ENCODE peak calls at places on chromosomes 1 and 21, in ten cellular contexts. M is kidney tubule cell; Y is iris pigment epithelial cell; H is stimulated activated CD8-positive, alpha-beta memory T cell treated with anti-CD3 and anti-CD28 coated beads, Interleukin-15, amount 100 ng/mL, for 4 hours; L is NCI-H1417 treated with DMSO at 0.1 percent for 48 hours; G is hypothalamus; R is fibroblast of the aortic adventitia; D is fibroblast of pulmonary artery; P is GM10248; N is lung. U is an unnamed sample.

GRCh38 chr1:29698033-29698432 is 461.7 kb downstream of the PTPRU start:
- DNase-seq in M (peak), N (no peak), G (no peak), D (peak), P (no peak), R (peak), Y (peak), L (no peak), H (no peak), U (peak)

GRCh38 chr1:18893120-18893519 is 9.2 kb downstream of the ALDH4A1 start:
- DNase-seq in R (no peak), P (no peak), D (no peak), G (no peak), M (no peak), Y (peak), H (no peak), N (no peak), L (no peak), U (no peak)

GRCh38 chr1:46606255-46606965 is 2.3 kb upstream of the MKNK1 start:
- DNase-seq in H (no peak), G (no peak), P (no peak), M (peak), R (no peak), L (no peak), Y (no peak), N (no peak), D (no peak), U (no peak)

GRCh38 chr1:9589144-9589718 is 520 bp downstream of the TMEM201 start:
- DNase-seq in N (peak), R (peak), M (peak), Y (peak), H (no peak), L (no peak), G (no peak), D (peak), P (no peak), U (peak)

GRCh38 chr1:151210830-151211229 is 12.5 kb downstream of the PIP5K1A start:
- DNase-seq in M (peak), H (no peak), L (no peak), R (no peak), D (no peak), G (no peak), N (no peak), Y (peak), P (no peak), U (no peak)

GRCh38 chr1:67897270-67897949 is 64.1 kb upstream of the GNG12 start:
- DNase-seq in G (no peak), P (no peak), R (peak), N (no peak), D (peak), L (no peak), Y (peak), M (no peak), H (no peak), U (peak)

GRCh38 chr1:178376008-178376407 is 120.8 kb downstream of the CLEC20A start:
- DNase-seq in R (no peak), D (no peak), G (no peak), H (no peak), L (no peak), Y (no peak), N (no peak), P (no peak), M (peak), U (no peak)

GRCh38 chr1:36161656-36162531 is 5.9 kb downstream of the MAP7D1 start:
- DNase-seq in R (peak), L (no peak), N (peak), Y (peak), H (no peak), P (peak), M (peak), G (peak), D (peak), U (peak)

GRCh38 chr1:62181531-62181930 is 13.1 kb upstream of the L1TD1 start:
- DNase-seq in H (no peak), P (no peak), Y (no peak), D (no peak), N (no peak), M (no peak), G (no peak), R (no peak), L (no peak), U (no peak)

GRCh38 chr21:18991846-18992245 is 588.3 kb upstream of the TMPRSS15 start:
- DNase-seq in D (no peak), H (no peak), P (no peak), G (no peak), N (no peak), R (no peak), Y (no peak), M (no peak), L (no peak), U (no peak)

GRCh38 chr1:41387667-41388091 is 26.4 kb downstream of the FOXO6 start:
- DNase-seq in H (no peak), N (peak), G (peak), Y (peak), P (no peak), L (peak), D (peak), M (peak), R (peak), U (peak)

GRCh38 chr1:180112091-180112490 is 42.6 kb upstream of the QSOX1 start:
- DNase-seq in G (no peak), M (no peak), R (no peak), L (no peak), N (no peak), P (no peak), D (no peak), H (no peak), Y (no peak), U (no peak)

GRCh38 chr1:165629848-165630628 is 996 bp upstream of the MGST3 start:
- DNase-seq in G (no peak), P (no peak), R (no peak), M (no peak), D (no peak), Y (no peak), L (no peak), H (no peak), N (no peak), U (no peak)

GRCh38 chr1:206866062-206866461 is 639 bp downstream of the IL20 start:
- DNase-seq in H (no peak), M (no peak), P (no peak), Y (peak), N (no peak), L (no peak), R (peak), G (no peak), D (peak), U (no peak)

GRCh38 chr21:21682172-21682571 is 684.0 kb downstream of the NCAM2 start:
- DNase-seq in P (no peak), L (no peak), D (peak), M (no peak), R (peak), Y (peak), N (no peak), H (no peak), G (no peak), U (peak)